ENCODE peak calls at places on chromosomes 5 and 9, in nine cellular contexts. R, D, A, G, J, C, Q, I and S are unnamed samples.

GRCh38 chr9:69131682-69132081 is 42.4 kb upstream of the TJP2 start:
- DNase-seq in Q (peak), D (peak), A (no peak), R (peak), C (peak), G (no peak), I (no peak), J (no peak), S (no peak)

GRCh38 chr5:443239-444151 is 519 bp downstream of the EXOC3 start:
- DNase-seq in A (peak), R (peak), I (peak), C (peak), G (peak), D (no peak), Q (peak), J (peak), S (peak)

GRCh38 chr5:93930098-93930497 is 188.7 kb upstream of the POU5F2 start:
- DNase-seq in A (no peak), G (no peak), C (no peak), D (no peak), R (no peak), Q (no peak), J (no peak), I (no peak), S (no peak)

GRCh38 chr9:93187047-93187446 is 3.1 kb downstream of the WNK2 start:
- DNase-seq in Q (no peak), R (no peak), C (no peak), J (no peak), A (peak), G (no peak), D (no peak), I (no peak), S (peak)

GRCh38 chr5:151225475-151225874 is 1.6 kb upstream of the CCDC69 start:
- DNase-seq in C (no peak), A (no peak), Q (no peak), J (no peak), G (no peak), D (no peak), R (no peak), I (no peak), S (no peak)

GRCh38 chr5:16461026-16461425 is 4.6 kb downstream of the ZNF622 start:
- DNase-seq in R (no peak), D (no peak), Q (no peak), J (no peak), C (no peak), G (no peak), I (no peak), A (no peak), S (no peak)

GRCh38 chr5:138263581-138263980 is 10.8 kb downstream of the GFRA3 start:
- DNase-seq in G (no peak), I (no peak), R (no peak), C (no peak), A (no peak), D (no peak), Q (no peak), J (no peak), S (no peak)

GRCh38 chr5:71454913-71455312 is 538 bp upstream of the BDP1 start:
- DNase-seq in C (no peak), Q (no peak), D (no peak), R (no peak), G (no peak), A (no peak), J (no peak), I (no peak), S (no peak)

GRCh38 chr9:32644698-32645097 is 9.2 kb upstream of the TAF1L start:
- DNase-seq in R (peak), J (no peak), A (no peak), G (no peak), D (peak), Q (no peak), I (no peak), C (no peak), S (no peak)

GRCh38 chr5:3825888-3826465 is 230.3 kb downstream of the IRX1 start:
- DNase-seq in I (no peak), D (no peak), J (no peak), G (no peak), C (no peak), Q (no peak), R (no peak), A (no peak), S (no peak)

GRCh38 chr5:3827624-3828023 is 232.0 kb downstream of the IRX1 start:
- DNase-seq in Q (no peak), G (no peak), C (no peak), A (no peak), J (no peak), I (no peak), R (no peak), D (no peak), S (no peak)

GRCh38 chr5:3833566-3833965 is 237.9 kb downstream of the IRX1 start:
- DNase-seq in Q (no peak), C (no peak), J (no peak), D (no peak), I (no peak), R (no peak), A (no peak), G (no peak), S (no peak)

DNA sequence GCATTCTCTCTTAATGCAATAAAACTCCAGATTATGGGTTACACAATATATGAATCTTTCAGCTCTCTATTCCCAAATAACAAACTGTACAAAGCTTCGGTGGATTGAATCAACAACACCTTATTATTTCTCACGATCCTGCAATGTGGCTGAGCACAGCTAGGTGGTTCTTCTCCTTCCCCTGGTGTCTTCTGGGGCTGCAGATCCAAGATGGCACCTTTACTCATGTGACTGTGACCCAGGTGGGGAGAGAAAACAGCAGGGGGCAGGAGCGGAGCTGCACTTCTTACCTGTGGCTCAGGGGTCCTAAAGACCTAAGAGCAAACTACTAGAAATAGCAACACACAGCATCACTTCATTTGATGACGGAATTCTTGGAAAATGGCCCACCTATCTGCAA is 233.1 kb downstream of the IRX1 start:
- DNase-seq in Q (no peak), C (no peak), R (no peak), G (no peak), A (no peak), I (no peak), D (no peak), J (no peak), S (no peak)
- TF ChIP-seq CTCF in Q (peak), C (no peak), R (no peak), G (no peak), A (no peak), I (no peak), D (no peak), J (no peak), S (no peak)

DNA sequence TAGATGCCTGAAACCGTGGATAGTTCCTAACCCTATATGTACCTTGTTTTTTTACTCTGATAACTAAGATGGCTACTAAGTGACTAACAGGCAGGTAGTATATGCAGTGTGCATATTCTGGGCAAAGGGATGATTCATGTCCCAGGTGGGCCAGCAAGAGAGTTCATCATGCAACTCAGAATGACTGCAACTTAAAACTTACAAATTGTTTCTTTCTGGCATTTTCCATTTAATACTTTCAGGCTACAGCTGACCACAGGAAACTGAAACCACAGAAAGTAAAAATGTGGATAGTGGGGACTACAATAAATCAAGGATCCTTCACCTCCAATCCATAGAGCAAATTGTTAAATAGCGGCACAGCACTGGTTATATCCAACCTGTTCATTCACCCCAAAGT is 30.7 kb upstream of the VCAN start:
- DNase-seq in Q (no peak), C (no peak), A (no peak), R (no peak), D (no peak), I (no peak), J (no peak), G (no peak), S (no peak)
- TF ChIP-seq CTCF in Q (no peak), C (no peak), A (no peak), R (no peak), D (no peak), I (no peak), J (no peak), G (no peak), S (no peak)

GRCh38 chr9:389758-390157 is 175.1 kb downstream of the DOCK8 start:
- DNase-seq in G (no peak), C (no peak), R (no peak), J (no peak), A (no peak), D (peak), I (no peak), Q (no peak), S (no peak)

GRCh38 chr9:396397-396796 is 181.7 kb downstream of the DOCK8 start:
- DNase-seq in C (no peak), R (no peak), G (no peak), J (no peak), D (peak), I (no peak), A (no peak), Q (no peak), S (no peak)

GRCh38 chr9:398085-398484 is 183.4 kb downstream of the DOCK8 start:
- DNase-seq in D (no peak), C (no peak), A (no peak), G (no peak), I (no peak), R (no peak), J (no peak), Q (no peak), S (no peak)

GRCh38 chr9:392103-392502 is 177.4 kb downstream of the DOCK8 start:
- DNase-seq in Q (no peak), R (no peak), D (no peak), A (no peak), J (no peak), G (no peak), I (no peak), C (no peak), S (no peak)

GRCh38 chr9:394347-395052 is 179.8 kb downstream of the DOCK8 start:
- DNase-seq in D (peak), I (no peak), C (no peak), R (no peak), J (no peak), Q (no peak), G (no peak), A (peak), S (no peak)
- TF ChIP-seq CTCF in D (no peak), I (no peak), C (no peak), R (no peak), J (no peak), Q (no peak), G (no peak), A (no peak), S (no peak)

DNA sequence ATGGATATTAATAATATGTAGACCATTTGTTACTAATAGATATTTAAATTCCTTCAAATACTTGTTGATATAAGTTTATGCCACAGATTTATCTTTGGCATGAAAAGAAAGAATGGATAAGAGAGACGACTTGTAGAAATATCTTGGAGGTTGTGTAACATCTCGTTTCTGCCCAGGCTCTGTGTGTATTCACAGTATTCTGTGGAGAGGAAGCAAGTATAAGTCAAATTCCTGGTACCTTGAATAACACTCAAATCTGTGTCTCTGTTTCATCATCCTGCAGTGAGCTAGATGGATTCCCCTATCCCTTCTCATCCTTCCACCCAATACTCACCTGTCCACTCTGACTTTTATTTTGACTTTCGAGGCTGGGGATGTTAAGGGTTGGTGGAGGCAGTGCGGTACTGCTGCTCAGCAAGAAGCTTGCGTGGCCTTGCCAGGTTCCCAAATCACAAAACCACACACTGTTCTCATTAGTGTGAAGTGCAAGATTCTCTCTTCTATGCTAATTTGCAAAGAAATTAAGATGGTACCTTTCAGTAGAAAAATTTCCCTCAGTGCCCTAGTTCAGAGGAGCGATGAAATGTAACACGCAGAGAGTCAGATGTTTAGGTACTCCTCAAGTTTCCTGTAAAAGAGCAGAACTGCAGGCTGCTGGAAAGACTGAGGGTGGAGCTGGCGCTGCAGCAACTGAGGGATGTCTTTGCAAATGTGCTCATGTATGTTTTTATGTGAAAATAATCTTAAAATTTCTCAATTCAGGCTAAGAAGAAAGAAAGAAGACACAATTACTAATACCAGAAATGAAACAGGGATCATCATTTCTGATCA is 42.6 kb upstream of the ANKRD18A start:
- DNase-seq in I (no peak), D (peak), C (no peak), J (no peak), G (no peak), Q (no peak), R (no peak), A (no peak), S (no peak)
- TF ChIP-seq CTCF in I (no peak), D (peak), C (no peak), J (peak), G (no peak), Q (peak), R (peak), A (peak), S (no peak)